ENCODE peak calls at places on chromosomes 1 and 21, in nine cellular contexts. D, G, C, H, L, A, F, P and K are unnamed samples.

GRCh38 chr1:111151838-111152237 is 11.8 kb downstream of the CEPT1 start:
- DNase-seq in D (no peak), G (no peak), C (no peak), H (no peak), L (no peak), A (no peak), F (no peak), P (no peak), K (no peak)

GRCh38 chr1:29671446-29671845 is 435.1 kb downstream of the PTPRU start:
- DNase-seq in D (no peak), G (peak), C (no peak), H (no peak), L (no peak), A (no peak), F (no peak), P (no peak), K (no peak)

GRCh38 chr1:176167210-176167609 is 39.9 kb downstream of the COP1 start:
- DNase-seq in D (no peak), G (no peak), C (no peak), H (no peak), L (no peak), A (no peak), F (no peak), P (no peak), K (no peak)

GRCh38 chr1:172980456-172980855 is 70.3 kb downstream of the TNFSF18 start:
- DNase-seq in D (no peak), G (no peak), C (peak), H (no peak), L (no peak), A (no peak), F (peak), P (no peak), K (peak)

GRCh38 chr1:42913426-42914091 is 45.1 kb downstream of the SLC2A1 start:
- DNase-seq in D (peak), G (no peak), C (peak), H (peak), L (peak), A (peak), F (peak), P (no peak), K (peak)

GRCh38 chr1:39524591-39525365 is 33.3 kb downstream of the BMP8A start:
- DNase-seq in D (no peak), G (no peak), C (no peak), H (no peak), L (no peak), A (no peak), F (no peak), P (no peak), K (no peak)

GRCh38 chr1:85091647-85092295 is 43.5 kb upstream of the MCOLN3 start:
- DNase-seq in D (no peak), G (no peak), C (peak), H (no peak), L (no peak), A (no peak), F (no peak), P (no peak), K (no peak)

GRCh38 chr1:226638001-226638601 is 89.5 kb downstream of the STUM start:
- DNase-seq in D (no peak), G (no peak), C (no peak), H (no peak), L (no peak), A (no peak), F (no peak), P (no peak), K (no peak)

GRCh38 chr1:54425152-54425584 is 19.0 kb upstream of the SSBP3 start:
- DNase-seq in D (no peak), G (no peak), C (no peak), H (no peak), L (no peak), A (no peak), F (no peak), P (no peak), K (no peak)

GRCh38 chr1:159076753-159077656 is at the start of gene AIM2:
- DNase-seq in D (no peak), G (no peak), C (no peak), H (peak), L (peak), A (no peak), F (no peak), P (peak), K (no peak)

GRCh38 chr1:217919683-217920502 is 288.7 kb downstream of the SPATA17 start:
- DNase-seq in D (no peak), G (no peak), C (no peak), H (no peak), L (no peak), A (peak), F (no peak), P (no peak), K (no peak)

GRCh38 chr1:66552287-66552686 is 18.3 kb downstream of the SGIP1 start:
- DNase-seq in D (no peak), G (no peak), C (no peak), H (no peak), L (no peak), A (no peak), F (no peak), P (no peak), K (no peak)

GRCh38 chr1:206493279-206493678 is 14.1 kb upstream of the RASSF5 start:
- DNase-seq in D (no peak), G (no peak), C (no peak), H (no peak), L (no peak), A (no peak), F (no peak), P (no peak), K (no peak)

GRCh38 chr1:199573047-199573446 is 454.5 kb upstream of the NR5A2 start:
- DNase-seq in D (no peak), G (no peak), C (no peak), H (no peak), L (no peak), A (no peak), F (no peak), P (no peak), K (no peak)

GRCh38 chr21:38922474-38922873 is 116.7 kb downstream of the ETS2 start:
- DNase-seq in D (no peak), G (no peak), C (no peak), H (no peak), L (no peak), A (no peak), F (no peak), P (no peak), K (no peak)

GRCh38 chr1:32948905-32949304 is 15.7 kb downstream of the RNF19B start:
- DNase-seq in D (peak), G (no peak), C (no peak), H (no peak), L (no peak), A (no peak), F (peak), P (no peak), K (peak)

GRCh38 chr21:32917392-32918135 is 108.2 kb upstream of the OLIG2 start:
- DNase-seq in D (no peak), G (no peak), C (peak), H (no peak), L (no peak), A (no peak), F (peak), P (no peak), K (no peak)

GRCh38 chr21:31786164-31786920 is 54.4 kb upstream of the SCAF4 start:
- DNase-seq in D (no peak), G (no peak), C (no peak), H (no peak), L (no peak), A (no peak), F (no peak), P (no peak), K (no peak)

GRCh38 chr1:2431503-2431902 is 19.1 kb upstream of the PEX10 start:
- DNase-seq in D (no peak), G (no peak), C (no peak), H (no peak), L (no peak), A (no peak), F (no peak), P (no peak), K (no peak)